ENCODE peak calls at places on chromosomes 12 and 14, in eight cellular contexts. A is kidney tubule cell; S is activated CD8-positive, alpha-beta memory T cell treated with anti-CD3 and anti-CD28 coated beads, Interleukin-2, amount 50 U/mL, for 4 hours; R is fibroblast of lung; F is GM18507; H is heart right ventricle; N is activated T-helper 1 cell treated with Interleukin-2 at 50 U/mL for 16 hours; U is effector CD4-positive, alpha-beta T cell. T is an unnamed sample.

GRCh38 chr14:91320266-91320665 is 75.8 kb upstream of the GPR68 start:
- DNase-seq in A (no peak), S (no peak), R (no peak), F (no peak), H (no peak), N (no peak), U (no peak), T (no peak)

GRCh38 chr12:6608592-6609311 is 1.6 kb upstream of the CHD4 start:
- DNase-seq in A (no peak), S (no peak), R (peak; percentile 36), F (no peak), H (no peak), N (no peak), U (peak; percentile 22), T (no peak)

GRCh38 chr12:117901631-117902030 is 67.2 kb downstream of the KSR2 start:
- DNase-seq in A (no peak), S (no peak), R (no peak), F (no peak), H (no peak), N (no peak), U (no peak), T (no peak)

GRCh38 chr14:54490448-54490805 is 1.6 kb upstream of the GMFB start:
- DNase-seq in A (no peak), S (no peak), R (no peak), F (no peak), H (no peak), N (no peak), U (no peak), T (no peak)

GRCh38 chr12:24780969-24781368 is 167.9 kb downstream of the BCAT1 start:
- DNase-seq in A (peak; percentile 5), S (no peak), R (peak; percentile 45), F (no peak), H (no peak), N (no peak), U (no peak), T (peak; percentile 2)

GRCh38 chr12:12081836-12082497 is 11.2 kb downstream of the BCL2L14 start:
- DNase-seq in A (peak; percentile 71), S (no peak), R (peak; percentile 61), F (peak; percentile 48), H (peak; percentile 5), N (no peak), U (no peak), T (peak; percentile 70)

GRCh38 chr14:52950410-52950897 is 396 bp downstream of the FERMT2 start:
- DNase-seq in A (peak; percentile 56), S (peak; percentile 24), R (peak; percentile 50), F (no peak), H (peak; percentile 62), N (no peak), U (no peak), T (peak; percentile 60)

GRCh38 chr12:27785882-27786570 is 6.0 kb upstream of the MANSC4 start:
- DNase-seq in A (peak; percentile 65), S (no peak), R (peak; percentile 71), F (no peak), H (no peak), N (no peak), U (no peak), T (no peak)

GRCh38 chr14:44962573-44963528 is 861 bp downstream of the TOGARAM1 start:
- DNase-seq in A (peak; percentile 42), S (peak; percentile 37), R (peak; percentile 50), F (no peak), H (peak; percentile 58), N (no peak), U (no peak), T (no peak)

GRCh38 chr12:75685826-75686225 is 174.4 kb upstream of the KRR1 start:
- DNase-seq in A (no peak), S (no peak), R (no peak), F (no peak), H (no peak), N (no peak), U (no peak), T (no peak)

GRCh38 chr14:99316281-99317163 is 44.5 kb upstream of the BCL11B start:
- DNase-seq in A (peak; percentile 6), S (no peak), R (no peak), F (no peak), H (no peak), N (no peak), U (no peak), T (peak; percentile 87)

GRCh38 chr12:120757949-120758348 is 32.3 kb downstream of the ACADS start:
- DNase-seq in A (no peak), S (no peak), R (no peak), F (no peak), H (no peak), N (no peak), U (no peak), T (no peak)

GRCh38 chr14:99862111-99862510 is 68.9 kb downstream of the EML1 start:
- DNase-seq in A (no peak), S (no peak), R (no peak), F (no peak), H (no peak), N (no peak), U (no peak), T (no peak)

GRCh38 chr12:93943766-93944165 is 204.6 kb upstream of the PLXNC1 start:
- DNase-seq in A (peak; percentile 80), S (no peak), R (peak; percentile 32), F (no peak), H (no peak), N (no peak), U (no peak), T (peak; percentile 51)

GRCh38 chr12:3641428-3641883 is 111.5 kb downstream of the CRACR2A start:
- DNase-seq in A (peak; percentile 66), S (no peak), R (peak; percentile 44), F (no peak), H (no peak), N (no peak), U (no peak), T (no peak)

GRCh38 chr12:59850268-59850667 is 254.4 kb downstream of the SLC16A7 start:
- DNase-seq in A (no peak), S (no peak), R (no peak), F (no peak), H (no peak), N (no peak), U (no peak), T (no peak)

GRCh38 chr12:93005928-93006654 is 77.0 kb upstream of the EEA1 start:
- DNase-seq in A (no peak), S (no peak), R (no peak), F (no peak), H (no peak), N (no peak), U (no peak), T (no peak)

GRCh38 chr14:73762375-73762822 is 48.2 kb upstream of the PNMA1 start:
- DNase-seq in A (peak; percentile 65), S (no peak), R (no peak), F (no peak), H (no peak), N (no peak), U (no peak), T (peak; percentile 69)

GRCh38 chr14:78010688-78011087 is 159.5 kb upstream of the NRXN3 start:
- DNase-seq in A (peak; percentile 89), S (no peak), R (no peak), F (no peak), H (no peak), N (no peak), U (no peak), T (peak; percentile 53)

GRCh38 chr14:19874842-19875241 is at the start of gene OR4K2:
- DNase-seq in A (no peak), S (no peak), R (no peak), F (no peak), H (no peak), N (no peak), U (no peak), T (no peak)

GRCh38 chr12:132364348-132364902 is 35.0 kb upstream of the GALNT9 start:
- DNase-seq in A (no peak), S (no peak), R (no peak), F (no peak), H (no peak), N (no peak), U (no peak), T (no peak)

GRCh38 chr14:55665067-55665700 is 85.2 kb downstream of the KTN1 start:
- DNase-seq in A (no peak), S (no peak), R (peak; percentile 26), F (no peak), H (no peak), N (no peak), U (no peak), T (no peak)

GRCh38 chr14:81440041-81440440 is 39.9 kb upstream of the STON2 start:
- DNase-seq in A (no peak), S (no peak), R (no peak), F (no peak), H (no peak), N (no peak), U (no peak), T (no peak)

GRCh38 chr14:63387691-63388090 is 69.0 kb upstream of the GPHB5 start:
- DNase-seq in A (no peak), S (no peak), R (no peak), F (no peak), H (no peak), N (no peak), U (no peak), T (no peak)

GRCh38 chr14:65101631-65102440 is 481 bp downstream of the MAX start:
- DNase-seq in A (peak; percentile 10), S (peak; percentile 49), R (no peak), F (no peak), H (peak; percentile 14), N (peak; percentile 36), U (peak; percentile 48), T (no peak)